ENCODE peak calls at places on chromosomes 7 and 10, in five cellular contexts. One of them, this sample, is unnamed.

GRCh38 chr7:8217200-8218068 is 44.5 kb downstream of the ICA1 start:
- DNase-seq in prostate gland: peak
- DNase-seq in hepatocyte: peak
- DNase-seq in nephron progenitor cell: peak
- DNase-seq in psoas muscle: no peak
- DNase-seq in this sample: peak

GRCh38 chr7:4129481-4130122 is 552.5 kb upstream of the FOXK1 start:
- DNase-seq in prostate gland: no peak
- DNase-seq in hepatocyte: no peak
- DNase-seq in nephron progenitor cell: no peak
- DNase-seq in psoas muscle: no peak
- DNase-seq in this sample: no peak

GRCh38 chr10:71090801-71091200 is 121.6 kb upstream of the UNC5B start:
- DNase-seq in prostate gland: peak
- DNase-seq in hepatocyte: no peak
- DNase-seq in nephron progenitor cell: no peak
- DNase-seq in psoas muscle: no peak
- DNase-seq in this sample: peak

GRCh38 chr7:17069146-17069545 is 187.4 kb upstream of the AGR3 start:
- DNase-seq in prostate gland: no peak
- DNase-seq in hepatocyte: no peak
- DNase-seq in nephron progenitor cell: no peak
- DNase-seq in psoas muscle: no peak
- DNase-seq in this sample: no peak

GRCh38 chr10:110932505-110933180 is 13.2 kb downstream of the SHOC2 start:
- DNase-seq in prostate gland: no peak
- DNase-seq in hepatocyte: no peak
- DNase-seq in nephron progenitor cell: no peak
- DNase-seq in psoas muscle: no peak
- DNase-seq in this sample: no peak

GRCh38 chr10:29908977-29909376 is 150.4 kb downstream of the JCAD start:
- DNase-seq in prostate gland: no peak
- DNase-seq in hepatocyte: peak
- DNase-seq in nephron progenitor cell: no peak
- DNase-seq in psoas muscle: no peak
- DNase-seq in this sample: no peak

GRCh38 chr10:78203915-78204818 is 170.5 kb downstream of the RPS24 start:
- DNase-seq in prostate gland: no peak
- DNase-seq in hepatocyte: peak
- DNase-seq in nephron progenitor cell: no peak
- DNase-seq in psoas muscle: no peak
- DNase-seq in this sample: no peak

GRCh38 chr7:30196408-30196807 is 61.6 kb downstream of the MTURN start:
- DNase-seq in prostate gland: no peak
- DNase-seq in hepatocyte: no peak
- DNase-seq in nephron progenitor cell: no peak
- DNase-seq in psoas muscle: no peak
- DNase-seq in this sample: no peak

GRCh38 chr10:114665406-114665805 is 7.3 kb upstream of the ABLIM1 start:
- DNase-seq in prostate gland: no peak
- DNase-seq in hepatocyte: no peak
- DNase-seq in nephron progenitor cell: no peak
- DNase-seq in psoas muscle: no peak
- DNase-seq in this sample: no peak

GRCh38 chr10:14409247-14409646 is 78.5 kb upstream of the FRMD4A start:
- DNase-seq in prostate gland: no peak
- DNase-seq in hepatocyte: no peak
- DNase-seq in nephron progenitor cell: no peak
- DNase-seq in psoas muscle: no peak
- DNase-seq in this sample: no peak

GRCh38 chr10:44382131-44382858 is 2.6 kb downstream of the CXCL12 start:
- DNase-seq in prostate gland: no peak
- DNase-seq in hepatocyte: no peak
- DNase-seq in nephron progenitor cell: peak
- DNase-seq in psoas muscle: peak
- DNase-seq in this sample: no peak

GRCh38 chr7:127186686-127187085 is 66.1 kb downstream of the GRM8 start:
- DNase-seq in prostate gland: no peak
- DNase-seq in hepatocyte: no peak
- DNase-seq in nephron progenitor cell: no peak
- DNase-seq in psoas muscle: no peak
- DNase-seq in this sample: no peak

GRCh38 chr10:74234569-74234968 is 83.5 kb downstream of the ADK start:
- DNase-seq in prostate gland: no peak
- DNase-seq in hepatocyte: no peak
- DNase-seq in nephron progenitor cell: no peak
- DNase-seq in psoas muscle: no peak
- DNase-seq in this sample: no peak

GRCh38 chr10:33410096-33410859 is 75.8 kb upstream of the NRP1 start:
- DNase-seq in prostate gland: no peak
- DNase-seq in hepatocyte: no peak
- DNase-seq in nephron progenitor cell: no peak
- DNase-seq in psoas muscle: no peak
- DNase-seq in this sample: no peak

GRCh38 chr10:99292159-99292558 is 37.0 kb upstream of the CNNM1 start:
- DNase-seq in prostate gland: no peak
- DNase-seq in hepatocyte: peak
- DNase-seq in nephron progenitor cell: no peak
- DNase-seq in psoas muscle: no peak
- DNase-seq in this sample: no peak

GRCh38 chr7:5689118-5689517 is 92.3 kb downstream of the RNF216 start:
- DNase-seq in prostate gland: no peak
- DNase-seq in hepatocyte: no peak
- DNase-seq in nephron progenitor cell: no peak
- DNase-seq in psoas muscle: no peak
- DNase-seq in this sample: no peak

GRCh38 chr10:47438857-47439474 is 44.9 kb downstream of the ANXA8 start:
- DNase-seq in prostate gland: peak
- DNase-seq in hepatocyte: peak
- DNase-seq in nephron progenitor cell: peak
- DNase-seq in psoas muscle: no peak
- DNase-seq in this sample: peak

GRCh38 chr7:94514140-94514889 is 4.7 kb downstream of the CASD1 start:
- DNase-seq in prostate gland: no peak
- DNase-seq in hepatocyte: no peak
- DNase-seq in nephron progenitor cell: no peak
- DNase-seq in psoas muscle: no peak
- DNase-seq in this sample: no peak

GRCh38 chr10:21746118-21746517 is 212.1 kb downstream of the MLLT10 start:
- DNase-seq in prostate gland: no peak
- DNase-seq in hepatocyte: no peak
- DNase-seq in nephron progenitor cell: no peak
- DNase-seq in psoas muscle: no peak
- DNase-seq in this sample: no peak

GRCh38 chr10:65234261-65234660 is 1691.6 kb upstream of the LRRTM3 start:
- DNase-seq in prostate gland: no peak
- DNase-seq in hepatocyte: no peak
- DNase-seq in nephron progenitor cell: no peak
- DNase-seq in psoas muscle: no peak
- DNase-seq in this sample: no peak

GRCh38 chr7:33452805-33453502 is 323.6 kb downstream of the BBS9 start:
- DNase-seq in prostate gland: no peak
- DNase-seq in hepatocyte: no peak
- DNase-seq in nephron progenitor cell: no peak
- DNase-seq in psoas muscle: no peak
- DNase-seq in this sample: no peak

GRCh38 chr7:139777304-139777890 is 401 bp downstream of the HIPK2 start:
- DNase-seq in prostate gland: peak
- DNase-seq in hepatocyte: peak
- DNase-seq in nephron progenitor cell: peak
- DNase-seq in psoas muscle: peak
- DNase-seq in this sample: peak

GRCh38 chr7:115618676-115619075 is 411.9 kb downstream of the TFEC start:
- DNase-seq in prostate gland: no peak
- DNase-seq in hepatocyte: no peak
- DNase-seq in nephron progenitor cell: no peak
- DNase-seq in psoas muscle: no peak
- DNase-seq in this sample: no peak

GRCh38 chr10:131315343-131315742 is 3.8 kb upstream of the TCERG1L start:
- DNase-seq in prostate gland: no peak
- DNase-seq in hepatocyte: peak
- DNase-seq in nephron progenitor cell: no peak
- DNase-seq in psoas muscle: no peak
- DNase-seq in this sample: no peak

GRCh38 chr7:73613954-73614735 is 10.2 kb downstream of the MLXIPL start:
- DNase-seq in prostate gland: no peak
- DNase-seq in hepatocyte: no peak
- DNase-seq in nephron progenitor cell: no peak
- DNase-seq in psoas muscle: no peak
- DNase-seq in this sample: no peak

GRCh38 chr7:46534593-46535271 is 613.7 kb upstream of the IGFBP3 start:
- DNase-seq in prostate gland: no peak
- DNase-seq in hepatocyte: no peak
- DNase-seq in nephron progenitor cell: peak
- DNase-seq in psoas muscle: no peak
- DNase-seq in this sample: no peak

GRCh38 chr10:119817991-119818888 is 54.4 kb downstream of the MCMBP start:
- DNase-seq in prostate gland: peak
- DNase-seq in hepatocyte: peak
- DNase-seq in nephron progenitor cell: peak
- DNase-seq in psoas muscle: peak
- DNase-seq in this sample: peak

GRCh38 chr7:43038229-43038628 is 74.2 kb upstream of the HECW1 start:
- DNase-seq in prostate gland: no peak
- DNase-seq in hepatocyte: no peak
- DNase-seq in nephron progenitor cell: no peak
- DNase-seq in psoas muscle: no peak
- DNase-seq in this sample: no peak

GRCh38 chr10:71398991-71399375 is 2.3 kb downstream of the CDH23 start:
- DNase-seq in prostate gland: no peak
- DNase-seq in hepatocyte: no peak
- DNase-seq in nephron progenitor cell: no peak
- DNase-seq in psoas muscle: no peak
- DNase-seq in this sample: no peak

GRCh38 chr10:63264852-63265617 is 131.9 kb downstream of the NRBF2 start:
- DNase-seq in prostate gland: peak
- DNase-seq in hepatocyte: peak
- DNase-seq in nephron progenitor cell: peak
- DNase-seq in psoas muscle: no peak
- DNase-seq in this sample: no peak

GRCh38 chr10:33237736-33238624 is 96.5 kb downstream of the NRP1 start:
- DNase-seq in prostate gland: no peak
- DNase-seq in hepatocyte: peak
- DNase-seq in nephron progenitor cell: no peak
- DNase-seq in psoas muscle: no peak
- DNase-seq in this sample: no peak

GRCh38 chr10:115895196-115895595 is 377.8 kb downstream of the GFRA1 start:
- DNase-seq in prostate gland: no peak
- DNase-seq in hepatocyte: no peak
- DNase-seq in nephron progenitor cell: peak
- DNase-seq in psoas muscle: no peak
- DNase-seq in this sample: no peak

GRCh38 chr10:124535731-124536495 is 74.3 kb downstream of the LHPP start:
- DNase-seq in prostate gland: no peak
- DNase-seq in hepatocyte: no peak
- DNase-seq in nephron progenitor cell: no peak
- DNase-seq in psoas muscle: no peak
- DNase-seq in this sample: no peak

GRCh38 chr10:86936661-86937501 is 20.5 kb downstream of the MMRN2 start:
- DNase-seq in prostate gland: no peak
- DNase-seq in hepatocyte: no peak
- DNase-seq in nephron progenitor cell: no peak
- DNase-seq in psoas muscle: no peak
- DNase-seq in this sample: no peak

GRCh38 chr7:75943864-75944263 is 28.9 kb downstream of the POR start:
- DNase-seq in prostate gland: no peak
- DNase-seq in hepatocyte: peak
- DNase-seq in nephron progenitor cell: no peak
- DNase-seq in psoas muscle: no peak
- DNase-seq in this sample: no peak

GRCh38 chr7:45085619-45086200 is 3.1 kb downstream of the NACAD start:
- DNase-seq in prostate gland: no peak
- DNase-seq in hepatocyte: no peak
- DNase-seq in nephron progenitor cell: no peak
- DNase-seq in psoas muscle: no peak
- DNase-seq in this sample: no peak
- TF ChIP-seq CTCF in prostate gland: no peak
- TF ChIP-seq CTCF in hepatocyte: no peak
- TF ChIP-seq CTCF in nephron progenitor cell: no peak
- TF ChIP-seq CTCF in psoas muscle: no peak
- TF ChIP-seq CTCF in this sample: no peak

GRCh38 chr7:117386125-117386709 is 41.1 kb downstream of the ASZ1 start:
- DNase-seq in prostate gland: no peak
- DNase-seq in hepatocyte: no peak
- DNase-seq in nephron progenitor cell: no peak
- DNase-seq in psoas muscle: no peak
- DNase-seq in this sample: no peak

GRCh38 chr7:117381357-117381756 is 45.9 kb downstream of the ASZ1 start:
- DNase-seq in prostate gland: no peak
- DNase-seq in hepatocyte: no peak
- DNase-seq in nephron progenitor cell: no peak
- DNase-seq in psoas muscle: no peak
- DNase-seq in this sample: no peak

GRCh38 chr7:117384693-117385092 is 42.6 kb downstream of the ASZ1 start:
- DNase-seq in prostate gland: no peak
- DNase-seq in hepatocyte: no peak
- DNase-seq in nephron progenitor cell: no peak
- DNase-seq in psoas muscle: no peak
- DNase-seq in this sample: no peak

GRCh38 chr7:117383826-117384225 is 43.5 kb downstream of the ASZ1 start:
- DNase-seq in prostate gland: no peak
- DNase-seq in hepatocyte: no peak
- DNase-seq in nephron progenitor cell: no peak
- DNase-seq in psoas muscle: no peak
- DNase-seq in this sample: no peak

GRCh38 chr7:117385340-117386124 is 41.8 kb downstream of the ASZ1 start:
- DNase-seq in prostate gland: no peak
- DNase-seq in hepatocyte: peak
- DNase-seq in nephron progenitor cell: no peak
- DNase-seq in psoas muscle: no peak
- DNase-seq in this sample: no peak
- TF ChIP-seq CTCF in prostate gland: peak
- TF ChIP-seq CTCF in hepatocyte: peak
- TF ChIP-seq CTCF in nephron progenitor cell: no peak
- TF ChIP-seq CTCF in psoas muscle: peak
- TF ChIP-seq CTCF in this sample: peak

GRCh38 chr10:60916025-60916424 is 28.0 kb downstream of the RHOBTB1 start:
- DNase-seq in prostate gland: no peak
- DNase-seq in hepatocyte: no peak
- DNase-seq in nephron progenitor cell: no peak
- DNase-seq in psoas muscle: no peak
- DNase-seq in this sample: no peak
- TF ChIP-seq CTCF in prostate gland: no peak
- TF ChIP-seq CTCF in hepatocyte: peak
- TF ChIP-seq CTCF in nephron progenitor cell: no peak
- TF ChIP-seq CTCF in psoas muscle: peak
- TF ChIP-seq CTCF in this sample: peak

DNA sequence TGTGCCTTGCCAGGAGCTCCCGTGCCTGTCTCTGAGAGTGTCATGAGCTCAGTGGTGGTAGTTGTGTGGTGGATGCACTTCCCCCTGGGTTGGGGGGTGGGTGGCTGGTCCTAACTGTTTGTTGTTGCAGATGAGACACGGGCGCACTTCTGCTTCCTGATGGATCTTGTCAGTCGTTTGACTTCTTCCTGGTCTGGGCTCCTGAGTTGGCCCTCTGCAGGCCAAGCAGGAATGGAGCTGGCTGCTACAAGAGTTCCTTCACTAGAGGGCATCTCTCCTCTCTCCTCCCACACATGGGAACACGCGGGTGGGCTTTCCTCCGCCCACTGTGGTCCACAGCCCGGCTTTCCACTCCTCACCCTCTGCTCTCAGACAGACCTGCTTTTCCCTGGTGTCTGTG is 82.0 kb downstream of the BMS1 start:
- DNase-seq in prostate gland: no peak
- DNase-seq in hepatocyte: no peak
- DNase-seq in nephron progenitor cell: no peak
- DNase-seq in psoas muscle: no peak
- DNase-seq in this sample: no peak
- TF ChIP-seq CTCF in prostate gland: peak
- TF ChIP-seq CTCF in hepatocyte: peak
- TF ChIP-seq CTCF in nephron progenitor cell: no peak
- TF ChIP-seq CTCF in psoas muscle: no peak
- TF ChIP-seq CTCF in this sample: peak

This sample was measured in neural crest cell.